ENCODE peak calls at places on chromosome 3, in four cellular contexts. C, L, G and H are unnamed samples.
A peak's percentile ranks its signal among the peaks of the same experiment; 100 is the strongest.

GRCh38 chr3:182601597-182601996 is 191.7 kb upstream of the ATP11B start:
- DNase-seq in C (no peak), G (no peak), L (no peak), H (no peak)

GRCh38 chr3:3531476-3531875 is 267.8 kb upstream of the LRRN1 start:
- DNase-seq in L (no peak), C (no peak), G (no peak), H (no peak)

GRCh38 chr3:188288153-188288552 is 134.2 kb downstream of the LPP start:
- DNase-seq in C (no peak), G (no peak), L (no peak), H (no peak)

GRCh38 chr3:117875887-117876286 is 1158.8 kb downstream of the IGSF11 start:
- DNase-seq in C (no peak), L (no peak), G (no peak), H (no peak)

GRCh38 chr3:14534379-14535191 is 5.6 kb downstream of the GRIP2 start:
- DNase-seq in G (no peak), L (peak; percentile 32), C (no peak), H (no peak)

GRCh38 chr3:126156468-126156867 is 23.9 kb downstream of the ALDH1L1 start:
- DNase-seq in G (no peak), L (no peak), C (no peak), H (no peak)

GRCh38 chr3:8529197-8529637 is 27.6 kb downstream of the LMCD1 start:
- DNase-seq in L (no peak), G (peak; percentile 86), C (no peak), H (no peak)

GRCh38 chr3:133540896-133541674 is 32.4 kb upstream of the CDV3 start:
- DNase-seq in C (no peak), G (peak; percentile 59), L (no peak), H (no peak)

GRCh38 chr3:195405646-195406045 is 37.2 kb downstream of the ACAP2 start:
- DNase-seq in C (no peak), L (no peak), G (no peak), H (no peak)

GRCh38 chr3:152583913-152584312 is 251.0 kb upstream of the P2RY1 start:
- DNase-seq in G (peak; percentile 79), C (no peak), L (no peak), H (no peak)

GRCh38 chr3:105364113-105364512 is 2.6 kb upstream of the ALCAM start:
- DNase-seq in G (peak; percentile 38), L (no peak), C (no peak), H (no peak)

GRCh38 chr3:48747015-48747615 is 30.1 kb upstream of the IP6K2 start:
- DNase-seq in G (peak; percentile 70), C (no peak), L (no peak), H (no peak)

DNA sequence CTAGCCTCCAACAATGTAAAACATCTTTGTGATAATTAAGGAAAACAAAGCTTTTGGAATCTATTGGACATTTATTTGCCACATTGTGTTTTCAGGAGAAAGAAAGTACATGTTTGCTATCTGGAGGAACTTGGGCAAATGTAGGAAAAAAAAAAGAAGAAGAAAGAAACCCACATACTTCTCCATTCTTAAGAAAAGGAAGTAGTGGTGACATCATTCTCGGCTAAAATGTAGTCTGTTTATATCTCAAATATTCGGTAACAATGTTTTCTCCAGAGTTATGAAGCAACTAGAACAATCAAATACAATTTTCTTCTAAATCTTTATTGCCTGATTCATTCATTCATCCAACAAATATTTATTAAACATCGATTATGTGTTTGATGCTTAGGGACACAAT is 2.3 kb upstream of the TGFBR2 start:
- DNase-seq in L (no peak), C (no peak), G (no peak), H (no peak)
- H3K4me3 ChIP-seq in L (no peak overlapping the region), C (no peak overlapping the region), G (no peak overlapping the region), H (no peak overlapping the region)

DNA sequence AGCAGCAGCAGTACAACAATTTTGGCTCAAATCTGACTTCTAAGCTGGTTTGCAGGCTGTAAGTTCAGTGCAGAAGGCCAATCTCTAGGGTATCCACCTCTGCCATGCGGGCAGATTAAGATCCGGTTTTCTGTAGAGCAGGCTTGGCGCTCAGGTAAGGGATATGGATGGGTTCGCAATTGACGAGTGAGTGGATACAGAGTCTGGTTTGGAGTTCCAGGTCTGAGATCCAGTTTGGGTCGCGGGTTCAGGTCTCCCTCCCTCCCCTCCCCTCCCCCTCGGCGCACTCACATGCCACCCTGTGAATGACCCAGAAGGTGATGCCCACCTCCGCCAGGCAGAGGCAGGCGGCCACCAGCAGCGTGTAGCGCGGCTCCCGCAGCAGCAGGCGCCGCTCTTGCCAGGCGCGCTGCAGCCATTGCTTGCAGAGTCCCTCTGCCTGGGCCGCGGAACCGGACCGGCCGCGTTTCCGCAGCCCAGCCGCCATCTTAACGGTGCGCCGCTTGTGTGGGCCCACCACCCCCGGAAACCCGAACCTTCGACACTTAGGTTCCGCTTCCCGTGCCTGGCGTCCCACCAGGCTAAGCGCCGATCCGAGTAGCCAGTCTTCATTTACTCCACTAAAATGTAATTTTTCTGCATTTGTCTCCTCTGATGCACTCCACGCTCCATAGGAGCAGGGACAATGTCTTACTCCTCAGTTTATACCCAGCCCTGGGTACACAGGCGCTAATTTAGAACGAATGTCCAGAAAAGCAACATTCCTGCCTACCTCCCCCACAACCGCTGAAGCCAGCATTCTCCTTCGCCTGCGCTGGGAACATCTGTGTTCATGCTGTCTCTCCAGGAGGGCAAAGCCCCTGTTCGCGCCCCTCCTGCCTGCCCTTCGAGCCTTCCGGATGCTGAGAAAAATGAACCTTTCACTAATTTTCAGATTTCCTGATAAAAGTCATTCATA is at the start of gene ALG3:
- DNase-seq in C (peak; percentile 85), G (peak; percentile 95), L (peak; percentile 90), H (peak; percentile 72)
- H3K4me3 ChIP-seq in C (peak within 1 kb of the TSS; percentile 75), G (peak within 1 kb of the TSS; percentile 92), L (peak within 1 kb of the TSS; percentile 82), H (peak within 1 kb of the TSS; percentile 95)

GRCh38 chr3:39191103-39191502 is 1.3 kb downstream of the XIRP1 start:
- DNase-seq in G (no peak), L (no peak), C (no peak), H (no peak)
- H3K4me3 ChIP-seq in G (peak overlapping the region; percentile 61), L (no peak overlapping the region), C (peak overlapping the region; percentile 67), H (no peak overlapping the region)

GRCh38 chr3:78140866-78141658 is 1101.2 kb downstream of the ROBO2 start:
- DNase-seq in L (no peak), G (peak; percentile 54), C (no peak), H (no peak)
- H3K4me3 ChIP-seq in L (no peak overlapping the region), G (no peak overlapping the region), C (no peak overlapping the region), H (no peak overlapping the region)